ENCODE peak calls at places on chromosomes 7 and 10, in five cellular contexts. I is SW 1271, B is body of pancreas, P is left lung, Y is cardiac muscle cell. J is an unnamed sample.

GRCh38 chr10:6649903-6650302 is 69.8 kb upstream of the PRKCQ start:
- DNase-seq in I (no peak), B (no peak), P (no peak), Y (no peak), J (no peak)

GRCh38 chr7:155647302-155647701 is 2.8 kb downstream of the RBM33 start:
- DNase-seq in I (no peak), B (no peak), P (no peak), Y (no peak), J (no peak)

GRCh38 chr7:123750389-123751230 is 1.8 kb upstream of the WASL start:
- DNase-seq in I (no peak), B (no peak), P (no peak), Y (no peak), J (no peak)

GRCh38 chr10:132460071-132460470 is 63.1 kb downstream of the PWWP2B start:
- DNase-seq in I (no peak), B (peak; percentile 12), P (peak; percentile 62), Y (no peak), J (no peak)

GRCh38 chr10:30510184-30510931 is 76.4 kb downstream of the MAP3K8 start:
- DNase-seq in I (no peak), B (peak; percentile 17), P (no peak), Y (no peak), J (peak; percentile 72)

GRCh38 chr7:40315277-40315676 is 180.5 kb downstream of the SUGCT start:
- DNase-seq in I (no peak), B (no peak), P (no peak), Y (no peak), J (no peak)

GRCh38 chr10:75297021-75297599 is 61.4 kb upstream of the COMTD1 start:
- DNase-seq in I (no peak), B (no peak), P (no peak), Y (no peak), J (no peak)

GRCh38 chr10:4141471-4141870 is 356.5 kb upstream of the KLF6 start:
- DNase-seq in I (no peak), B (no peak), P (no peak), Y (peak; percentile 37), J (no peak)

GRCh38 chr10:43411536-43411935 is 2.5 kb upstream of the HNRNPF start:
- DNase-seq in I (no peak), B (no peak), P (no peak), Y (no peak), J (no peak)

GRCh38 chr7:53358301-53358700 is 322.9 kb downstream of the POM121L12 start:
- DNase-seq in I (no peak), B (no peak), P (no peak), Y (no peak), J (no peak)

GRCh38 chr7:150686030-150686626 is 622 bp downstream of the GIMAP2 start:
- DNase-seq in I (no peak), B (no peak), P (no peak), Y (no peak), J (no peak)

GRCh38 chr7:150977382-150978135 is 562 bp downstream of the KCNH2 start:
- DNase-seq in I (no peak), B (no peak), P (peak; percentile 67), Y (peak; percentile 77), J (no peak)

GRCh38 chr10:76950354-76950753 is 687.3 kb downstream of the KCNMA1 start:
- DNase-seq in I (no peak), B (no peak), P (no peak), Y (no peak), J (no peak)

GRCh38 chr7:107788216-107788615 is 14.8 kb downstream of the SLC26A3 start:
- DNase-seq in I (no peak), B (no peak), P (no peak), Y (no peak), J (no peak)

GRCh38 chr7:95472521-95473160 is 13.1 kb upstream of the ASB4 start:
- DNase-seq in I (no peak), B (no peak), P (no peak), Y (no peak), J (no peak)

GRCh38 chr10:46225597-46225996 is 61.2 kb upstream of the ANTXRL start:
- DNase-seq in I (no peak), B (no peak), P (peak; percentile 66), Y (no peak), J (no peak)

GRCh38 chr10:122010405-122011050 is 21.6 kb downstream of the TACC2 start:
- DNase-seq in I (no peak), B (no peak), P (no peak), Y (no peak), J (no peak)

GRCh38 chr10:132239126-132240031 is 52.6 kb downstream of the DPYSL4 start:
- DNase-seq in I (no peak), B (peak; percentile 31), P (peak; percentile 62), Y (peak; percentile 58), J (no peak)

GRCh38 chr10:112565434-112566053 is 118.5 kb downstream of the VTI1A start:
- DNase-seq in I (no peak), B (peak; percentile 41), P (no peak), Y (peak; percentile 79), J (no peak)